ENCODE peak calls at places on chromosomes 13 and 19, in nine cellular contexts. F, A, M, Y, K, X, T, Z and O are unnamed samples.

GRCh38 chr19:45553464-45553863 is 31.1 kb downstream of the OPA3 start:
- DNase-seq in Z (peak; percentile 69), Y (peak; percentile 70), A (peak; percentile 33), K (no peak), M (no peak), X (peak; percentile 92), F (no peak), T (no peak), O (no peak)

GRCh38 chr19:29956855-29957254 is 14.8 kb downstream of the URI1 start:
- DNase-seq in T (no peak), X (no peak), Z (no peak), M (peak; percentile 24), F (no peak), A (no peak), K (no peak), Y (no peak), O (no peak)

GRCh38 chr19:17079710-17080440 is 4.3 kb downstream of the MYO9B start:
- DNase-seq in Z (peak; percentile 43), K (peak; percentile 99), T (peak; percentile 98), F (peak; percentile 90), X (no peak), A (no peak), M (peak; percentile 85), Y (peak; percentile 59), O (no peak)

GRCh38 chr19:17530586-17530985 is 19.1 kb downstream of the PGLS start:
- DNase-seq in X (peak; percentile 73), F (no peak), Z (no peak), M (peak; percentile 39), Y (no peak), T (no peak), K (no peak), A (no peak), O (no peak)

GRCh38 chr13:85277753-85278152 is 521.5 kb downstream of the SLITRK6 start:
- DNase-seq in Z (no peak), K (no peak), A (no peak), M (peak; percentile 2), T (peak; percentile 30), X (no peak), Y (no peak), F (no peak), O (no peak)

GRCh38 chr13:84574851-84575250 is 692.6 kb upstream of the SLITRK1 start:
- DNase-seq in M (no peak), X (no peak), F (no peak), Z (no peak), T (peak; percentile 27), Y (no peak), A (no peak), K (peak; percentile 24), O (no peak)

GRCh38 chr19:47176627-47177090 is 46.0 kb downstream of the SAE1 start:
- DNase-seq in K (peak; percentile 83), Z (no peak), A (no peak), F (peak; percentile 33), M (no peak), Y (no peak), X (no peak), T (peak; percentile 90), O (peak; percentile 83)

GRCh38 chr19:52735734-52736133 is 890 bp upstream of the ZNF611 start:
- DNase-seq in Y (peak; percentile 56), F (peak; percentile 82), A (peak; percentile 47), T (peak; percentile 50), Z (peak; percentile 38), K (no peak), M (peak; percentile 51), X (peak; percentile 97), O (no peak)

GRCh38 chr13:35860661-35861060 is 270.5 kb downstream of the DCLK1 start:
- DNase-seq in Z (no peak), M (no peak), T (no peak), A (no peak), F (no peak), K (no peak), Y (no peak), X (no peak), O (no peak)

GRCh38 chr13:35856721-35857346 is 274.3 kb downstream of the DCLK1 start:
- DNase-seq in T (no peak), F (no peak), K (no peak), M (no peak), X (peak; percentile 28), Z (no peak), Y (no peak), A (no peak), O (no peak)

GRCh38 chr13:35859981-35860380 is 271.2 kb downstream of the DCLK1 start:
- DNase-seq in Z (no peak), A (no peak), T (no peak), Y (no peak), K (no peak), X (no peak), F (no peak), M (no peak), O (no peak)

GRCh38 chr13:35857769-35858168 is 273.4 kb downstream of the DCLK1 start:
- DNase-seq in K (no peak), F (no peak), A (no peak), X (peak; percentile 94), Z (no peak), T (peak; percentile 33), M (no peak), Y (no peak), O (no peak)

GRCh38 chr13:35858665-35859064 is 272.5 kb downstream of the DCLK1 start:
- DNase-seq in M (no peak), F (peak; percentile 50), Y (no peak), Z (no peak), X (no peak), A (no peak), T (no peak), K (peak; percentile 31), O (no peak)
- H3K4me1 ChIP-seq in M (no peaks in the 10 kb centered on the region), F (peaks cover 16% of the 10 kb centered on the region), Y (no peaks in the 10 kb centered on the region), Z (no peaks in the 10 kb centered on the region), X (peaks cover 58% of the 10 kb centered on the region), A (no peaks in the 10 kb centered on the region), T (peaks cover 3% of the 10 kb centered on the region), K (no peaks in the 10 kb centered on the region), O (no peaks in the 10 kb centered on the region)

GRCh38 chr19:19356901-19357566 is 36.4 kb downstream of the MAU2 start:
- DNase-seq in K (no peak), F (no peak), Y (no peak), A (no peak), M (no peak), Z (no peak), X (no peak), T (no peak), O (no peak)
- H3K4me1 ChIP-seq in K (peaks cover 2% of the 10 kb centered on the region), F (no peaks in the 10 kb centered on the region), Y (no peaks in the 10 kb centered on the region), A (peaks cover 7% of the 10 kb centered on the region), M (peaks cover 13% of the 10 kb centered on the region), Z (no peaks in the 10 kb centered on the region), X (no peaks in the 10 kb centered on the region), T (no peaks in the 10 kb centered on the region), O (peaks cover 8% of the 10 kb centered on the region)

GRCh38 chr13:113551081-113552000 is 33.2 kb upstream of the TFDP1 start:
- DNase-seq in T (no peak), X (no peak), M (no peak), A (peak; percentile 6), Y (no peak), Z (peak; percentile 7), F (no peak), K (no peak), O (no peak)
- H3K4me1 ChIP-seq in T (no peaks in the 10 kb centered on the region), X (no peaks in the 10 kb centered on the region), M (peaks cover 8% of the 10 kb centered on the region), A (no peaks in the 10 kb centered on the region), Y (no peaks in the 10 kb centered on the region), Z (no peaks in the 10 kb centered on the region), F (no peaks in the 10 kb centered on the region), K (peaks cover 4% of the 10 kb centered on the region), O (no peaks in the 10 kb centered on the region)

DNA sequence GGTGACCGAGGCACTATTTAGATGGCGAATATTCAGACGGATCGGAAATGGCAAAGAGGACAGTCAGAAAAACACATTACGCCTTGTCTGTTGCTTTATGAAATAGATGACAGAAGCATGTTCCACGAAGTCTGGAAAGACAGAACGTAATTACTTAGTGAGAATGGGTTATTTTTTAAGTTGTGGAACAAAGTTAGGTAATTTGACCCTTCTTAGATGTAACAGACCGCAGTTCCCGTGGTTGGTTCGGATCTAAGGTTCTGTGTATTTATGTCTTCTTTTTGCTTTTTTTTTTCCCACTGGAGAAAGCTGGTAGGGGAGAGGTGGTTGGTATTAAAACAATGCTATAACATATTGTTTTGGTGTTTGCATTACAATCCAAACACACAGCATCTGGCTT is 13.6 kb downstream of the ATP11A start:
- DNase-seq in Z (no peak), Y (no peak), T (no peak), F (no peak), A (no peak), X (no peak), K (peak; percentile 12), M (no peak), O (no peak)
- H3K4me1 ChIP-seq in Z (no peaks in the 10 kb centered on the region), Y (no peaks in the 10 kb centered on the region), T (peaks cover 52% of the 10 kb centered on the region), F (no peaks in the 10 kb centered on the region), A (no peaks in the 10 kb centered on the region), X (peaks cover 53% of the 10 kb centered on the region), K (no peaks in the 10 kb centered on the region), M (peaks cover 35% of the 10 kb centered on the region), O (no peaks in the 10 kb centered on the region)

DNA sequence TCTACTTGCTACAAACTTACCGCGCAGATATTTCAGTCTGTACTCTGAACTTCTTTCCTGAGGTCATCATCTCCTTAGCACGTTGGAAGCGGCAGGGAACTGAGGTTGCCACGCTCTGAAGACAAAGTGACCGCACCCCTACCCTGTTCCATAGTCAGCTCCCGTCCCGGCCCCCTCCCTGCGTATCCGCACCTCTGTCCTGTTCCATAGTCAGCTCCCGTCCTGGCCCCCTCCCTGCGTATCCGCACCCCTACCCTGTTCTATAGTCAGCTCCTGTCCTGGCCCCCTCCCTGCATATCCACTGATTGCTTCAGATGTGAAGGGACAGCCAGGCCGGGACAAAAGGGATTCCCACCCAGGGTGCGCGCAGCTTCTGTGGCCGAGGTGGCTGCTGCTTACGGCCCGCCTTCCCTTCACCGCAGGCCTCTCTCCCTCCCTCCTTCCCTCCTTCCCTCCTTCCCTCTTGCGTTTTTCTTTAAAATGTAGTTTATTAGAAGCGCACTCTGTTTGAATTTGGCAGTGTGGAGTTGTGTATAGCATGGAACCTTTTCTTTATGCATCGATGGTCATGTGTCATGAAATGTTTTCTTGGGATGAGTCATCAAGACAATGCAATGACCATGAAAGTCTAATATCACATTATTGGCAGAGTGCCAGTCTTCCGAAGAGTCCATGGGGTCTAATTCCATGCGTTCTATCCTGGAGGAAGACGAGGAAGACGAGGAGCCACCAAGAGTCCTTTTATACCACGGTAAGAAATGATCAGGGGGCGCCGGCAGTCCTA is 21.9 kb upstream of the NDUFS7 start:
- DNase-seq in T (peak; percentile 82), K (peak; percentile 80), M (no peak), A (no peak), F (no peak), Z (no peak), X (no peak), Y (no peak), O (no peak)
- H3K4me1 ChIP-seq in T (peaks cover 3% of the 10 kb centered on the region), K (peaks cover 19% of the 10 kb centered on the region), M (peaks cover 1% of the 10 kb centered on the region), A (peaks cover 14% of the 10 kb centered on the region), F (peaks cover 21% of the 10 kb centered on the region), Z (no peaks in the 10 kb centered on the region), X (peaks cover 25% of the 10 kb centered on the region), Y (no peaks in the 10 kb centered on the region), O (peaks cover 13% of the 10 kb centered on the region)